ENCODE peak calls at places on chromosome 12, in eight cellular contexts. K is HuH-7; I is RPMI8226; X is suprapubic skin; B is activated CD8-positive, alpha-beta T cell treated with anti-CD3 and anti-CD28 coated beads, Interleukin-2, amount 10 ng/mL, durations not matched to agents 7 days and 5 days; U is sigmoid colon; D is choroid plexus epithelial cell; J is stimulated activated CD4-positive, alpha-beta T cell treated with anti-CD3 and anti-CD28 coated beads, Interleukin-1b, Interleukin-23, amount 100 ng/mL, for 48 hours. A is an unnamed sample.

GRCh38 chr12:82176761-82177490 is 181.3 kb downstream of the CCDC59 start:
- DNase-seq in I (no peak), B (no peak), J (no peak), X (no peak), D (peak), K (no peak), U (no peak), A (no peak)

GRCh38 chr12:1305063-1305434 is 289.3 kb downstream of the FBXL14 start:
- DNase-seq in B (no peak), I (no peak), J (no peak), D (no peak), U (no peak), K (no peak), X (no peak), A (no peak)

GRCh38 chr12:12983420-12984035 is 16.5 kb downstream of the HEBP1 start:
- DNase-seq in I (peak), U (no peak), K (peak), B (no peak), X (no peak), J (peak), D (peak), A (peak)

GRCh38 chr12:47742253-47742825 is 16.3 kb downstream of the RAPGEF3 start:
- DNase-seq in K (peak), J (peak), B (peak), D (peak), U (no peak), X (no peak), I (peak), A (no peak)

GRCh38 chr12:107468182-107468581 is 217.4 kb upstream of the PWP1 start:
- DNase-seq in U (no peak), J (no peak), D (no peak), X (no peak), K (no peak), I (no peak), B (no peak), A (no peak)

GRCh38 chr12:104057771-104058197 is 6.5 kb upstream of the HCFC2 start:
- DNase-seq in B (no peak), X (no peak), J (no peak), D (peak), I (peak), K (peak), U (no peak), A (peak)

GRCh38 chr12:109833307-109834189 is at the start of gene TRPV4:
- DNase-seq in I (no peak), D (peak), B (no peak), K (peak), J (no peak), U (no peak), X (no peak), A (peak)

GRCh38 chr12:119180380-119181040 is 1.8 kb downstream of the HSPB8 start:
- DNase-seq in K (no peak), I (no peak), D (peak), X (no peak), J (no peak), U (peak), B (no peak), A (no peak)

GRCh38 chr12:50725011-50725899 is 38.6 kb upstream of the ATF1 start:
- DNase-seq in U (no peak), J (no peak), X (no peak), B (no peak), D (peak), I (no peak), K (no peak), A (no peak)

GRCh38 chr12:94198872-94199271 is 50.5 kb downstream of the PLXNC1 start:
- DNase-seq in D (no peak), X (no peak), J (no peak), B (no peak), K (no peak), I (no peak), U (no peak), A (no peak)

GRCh38 chr12:59699408-59700144 is 103.7 kb downstream of the SLC16A7 start:
- DNase-seq in I (peak), K (no peak), J (no peak), B (no peak), D (peak), U (no peak), X (no peak), A (peak)